ENCODE peak calls at places on chromosomes 12 and 14, in six cellular contexts. One of them, this sample, is unnamed.
A peak's percentile ranks its signal among the peaks of the same experiment; 100 is the strongest.

GRCh38 chr12:39628836-39629235 is 9.2 kb upstream of the ABCD2 start:
- DNase-seq in IMR-90: no peak
- DNase-seq in neuronal stem cell: no peak
- DNase-seq in H1: no peak
- DNase-seq in H9: no peak
- DNase-seq in trophoblast cell: no peak
- DNase-seq in this sample: no peak

GRCh38 chr14:92507174-92507768 is 6.3 kb upstream of the RIN3 start:
- DNase-seq in IMR-90: no peak
- DNase-seq in neuronal stem cell: no peak
- DNase-seq in H1: no peak
- DNase-seq in H9: no peak
- DNase-seq in trophoblast cell: no peak
- DNase-seq in this sample: no peak

GRCh38 chr14:91867316-91867988 is at the start of gene TC2N:
- DNase-seq in IMR-90: no peak
- DNase-seq in neuronal stem cell: no peak
- DNase-seq in H1: no peak
- DNase-seq in H9: no peak
- DNase-seq in trophoblast cell: no peak
- DNase-seq in this sample: no peak

GRCh38 chr12:47754881-47755280 is 3.8 kb downstream of the RAPGEF3 start:
- DNase-seq in IMR-90: no peak
- DNase-seq in neuronal stem cell: no peak
- DNase-seq in H1: no peak
- DNase-seq in H9: no peak
- DNase-seq in trophoblast cell: peak; percentile 80
- DNase-seq in this sample: no peak

GRCh38 chr14:51651388-51652167 is at the start of gene FRMD6:
- DNase-seq in IMR-90: peak; percentile 90
- DNase-seq in neuronal stem cell: peak; percentile 90
- DNase-seq in H1: peak; percentile 89
- DNase-seq in H9: peak; percentile 89
- DNase-seq in trophoblast cell: peak; percentile 85
- DNase-seq in this sample: peak; percentile 90

GRCh38 chr14:100407376-100408102 is 84.4 kb downstream of the SLC25A47 start:
- DNase-seq in IMR-90: no peak
- DNase-seq in neuronal stem cell: no peak
- DNase-seq in H1: no peak
- DNase-seq in H9: no peak
- DNase-seq in trophoblast cell: no peak
- DNase-seq in this sample: no peak

GRCh38 chr12:62191747-62192485 is 68.3 kb upstream of the USP15 start:
- DNase-seq in IMR-90: no peak
- DNase-seq in neuronal stem cell: no peak
- DNase-seq in H1: peak; percentile 65
- DNase-seq in H9: peak; percentile 46
- DNase-seq in trophoblast cell: no peak
- DNase-seq in this sample: peak; percentile 44

GRCh38 chr14:33611405-33612183 is 339.3 kb downstream of the EGLN3 start:
- DNase-seq in IMR-90: no peak
- DNase-seq in neuronal stem cell: no peak
- DNase-seq in H1: peak; percentile 48
- DNase-seq in H9: peak; percentile 28
- DNase-seq in trophoblast cell: no peak
- DNase-seq in this sample: peak; percentile 29

GRCh38 chr12:101697197-101697929 is at the start of gene CHPT1:
- DNase-seq in IMR-90: peak; percentile 38
- DNase-seq in neuronal stem cell: peak; percentile 63
- DNase-seq in H1: peak; percentile 82
- DNase-seq in H9: peak; percentile 89
- DNase-seq in trophoblast cell: peak; percentile 61
- DNase-seq in this sample: peak; percentile 57

GRCh38 chr14:80567905-80568512 is 356.7 kb upstream of the DIO2 start:
- DNase-seq in IMR-90: peak; percentile 68
- DNase-seq in neuronal stem cell: no peak
- DNase-seq in H1: no peak
- DNase-seq in H9: no peak
- DNase-seq in trophoblast cell: peak; percentile 91
- DNase-seq in this sample: peak; percentile 29

GRCh38 chr12:131862994-131863710 is 31.3 kb upstream of the ULK1 start:
- DNase-seq in IMR-90: no peak
- DNase-seq in neuronal stem cell: peak; percentile 30
- DNase-seq in H1: no peak
- DNase-seq in H9: no peak
- DNase-seq in trophoblast cell: peak; percentile 19
- DNase-seq in this sample: peak; percentile 26

GRCh38 chr12:2284857-2285256 is 232.1 kb downstream of the CACNA1C start:
- DNase-seq in IMR-90: peak; percentile 73
- DNase-seq in neuronal stem cell: peak; percentile 59
- DNase-seq in H1: peak; percentile 91
- DNase-seq in H9: peak; percentile 95
- DNase-seq in trophoblast cell: peak; percentile 42
- DNase-seq in this sample: peak; percentile 72

GRCh38 chr12:120925740-120926563 is 21.8 kb upstream of the SPPL3 start:
- DNase-seq in IMR-90: no peak
- DNase-seq in neuronal stem cell: no peak
- DNase-seq in H1: peak; percentile 55
- DNase-seq in H9: peak; percentile 97
- DNase-seq in trophoblast cell: peak; percentile 51
- DNase-seq in this sample: no peak

GRCh38 chr12:8987163-8987562 is 2.2 kb upstream of the KLRG1 start:
- DNase-seq in IMR-90: no peak
- DNase-seq in neuronal stem cell: no peak
- DNase-seq in H1: no peak
- DNase-seq in H9: no peak
- DNase-seq in trophoblast cell: no peak
- DNase-seq in this sample: no peak

GRCh38 chr14:36096090-36096489 is 80.4 kb downstream of the PTCSC3 start:
- DNase-seq in IMR-90: peak; percentile 52
- DNase-seq in neuronal stem cell: no peak
- DNase-seq in H1: no peak
- DNase-seq in H9: no peak
- DNase-seq in trophoblast cell: no peak
- DNase-seq in this sample: no peak

GRCh38 chr12:52093346-52093745 is 13.8 kb downstream of the SMIM41 start:
- DNase-seq in IMR-90: no peak
- DNase-seq in neuronal stem cell: no peak
- DNase-seq in H1: no peak
- DNase-seq in H9: no peak
- DNase-seq in trophoblast cell: no peak
- DNase-seq in this sample: no peak

GRCh38 chr14:97328743-97329142 is 531.6 kb downstream of the VRK1 start:
- DNase-seq in IMR-90: no peak
- DNase-seq in neuronal stem cell: no peak
- DNase-seq in H1: no peak
- DNase-seq in H9: no peak
- DNase-seq in trophoblast cell: no peak
- DNase-seq in this sample: no peak

GRCh38 chr14:97332591-97332984 is 535.4 kb downstream of the VRK1 start:
- DNase-seq in IMR-90: no peak
- DNase-seq in neuronal stem cell: no peak
- DNase-seq in H1: no peak
- DNase-seq in H9: no peak
- DNase-seq in trophoblast cell: no peak
- DNase-seq in this sample: no peak

GRCh38 chr14:97331526-97331925 is 534.3 kb downstream of the VRK1 start:
- DNase-seq in IMR-90: no peak
- DNase-seq in neuronal stem cell: no peak
- DNase-seq in H1: no peak
- DNase-seq in H9: no peak
- DNase-seq in trophoblast cell: peak; percentile 94
- DNase-seq in this sample: no peak

GRCh38 chr14:97329701-97330100 is 532.5 kb downstream of the VRK1 start:
- DNase-seq in IMR-90: no peak
- DNase-seq in neuronal stem cell: no peak
- DNase-seq in H1: no peak
- DNase-seq in H9: no peak
- DNase-seq in trophoblast cell: no peak
- DNase-seq in this sample: no peak

GRCh38 chr14:97331058-97331457 is 533.9 kb downstream of the VRK1 start:
- DNase-seq in IMR-90: no peak
- DNase-seq in neuronal stem cell: no peak
- DNase-seq in H1: no peak
- DNase-seq in H9: no peak
- DNase-seq in trophoblast cell: peak; percentile 71
- DNase-seq in this sample: no peak
- H3K14ac ChIP-seq in IMR-90: no peak overlapping the region
- H3K14ac ChIP-seq in neuronal stem cell: no peak overlapping the region
- H3K14ac ChIP-seq in H1: no peak overlapping the region
- H3K14ac ChIP-seq in H9: no peak overlapping the region
- H3K14ac ChIP-seq in trophoblast cell: peak overlapping the region; percentile 33
- H3K14ac ChIP-seq in this sample: no peak overlapping the region

GRCh38 chr12:88628856-88629509 is 48.7 kb upstream of the KITLG start:
- DNase-seq in IMR-90: peak; percentile 22
- DNase-seq in neuronal stem cell: no peak
- DNase-seq in H1: no peak
- DNase-seq in H9: no peak
- DNase-seq in trophoblast cell: no peak
- DNase-seq in this sample: no peak
- H3K14ac ChIP-seq in IMR-90: no peak overlapping the region
- H3K14ac ChIP-seq in neuronal stem cell: no peak overlapping the region
- H3K14ac ChIP-seq in H1: no peak overlapping the region
- H3K14ac ChIP-seq in H9: no peak overlapping the region
- H3K14ac ChIP-seq in trophoblast cell: no peak overlapping the region
- H3K14ac ChIP-seq in this sample: no peak overlapping the region

GRCh38 chr12:86254399-86255107 is 1.6 kb downstream of the MGAT4C start:
- DNase-seq in IMR-90: peak; percentile 14
- DNase-seq in neuronal stem cell: no peak
- DNase-seq in H1: no peak
- DNase-seq in H9: no peak
- DNase-seq in trophoblast cell: no peak
- DNase-seq in this sample: no peak

GRCh38 chr12:86249856-86250255 is 6.3 kb downstream of the MGAT4C start:
- DNase-seq in IMR-90: peak; percentile 70
- DNase-seq in neuronal stem cell: no peak
- DNase-seq in H1: no peak
- DNase-seq in H9: no peak
- DNase-seq in trophoblast cell: no peak
- DNase-seq in this sample: peak; percentile 70

GRCh38 chr12:86247871-86248270 is 8.3 kb downstream of the MGAT4C start:
- DNase-seq in IMR-90: no peak
- DNase-seq in neuronal stem cell: no peak
- DNase-seq in H1: no peak
- DNase-seq in H9: no peak
- DNase-seq in trophoblast cell: no peak
- DNase-seq in this sample: no peak

DNA sequence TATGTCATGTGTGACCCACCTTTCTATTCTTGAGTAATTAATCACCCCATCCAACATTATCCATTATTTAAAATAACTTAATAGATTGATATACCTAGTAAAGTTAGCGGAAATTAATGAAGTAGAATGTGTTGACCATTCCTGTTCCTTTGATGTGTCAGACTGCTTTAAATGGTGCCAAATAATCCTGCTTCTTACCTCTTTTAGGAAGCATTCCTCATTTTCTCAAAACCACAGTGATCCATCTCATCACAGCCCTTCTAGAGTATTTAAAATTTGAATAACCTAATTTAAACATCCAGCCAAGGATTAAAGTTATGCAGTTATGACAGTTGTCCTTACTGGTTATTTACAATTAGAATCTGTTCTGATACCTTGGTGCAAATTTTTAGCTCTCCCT is 6.9 kb downstream of the MGAT4C start:
- DNase-seq in IMR-90: no peak
- DNase-seq in neuronal stem cell: no peak
- DNase-seq in H1: no peak
- DNase-seq in H9: no peak
- DNase-seq in trophoblast cell: no peak
- DNase-seq in this sample: no peak
- H3K14ac ChIP-seq in IMR-90: no peak overlapping the region
- H3K14ac ChIP-seq in neuronal stem cell: no peak overlapping the region
- H3K14ac ChIP-seq in H1: no peak overlapping the region
- H3K14ac ChIP-seq in H9: no peak overlapping the region
- H3K14ac ChIP-seq in trophoblast cell: no peak overlapping the region
- H3K14ac ChIP-seq in this sample: no peak overlapping the region

DNA sequence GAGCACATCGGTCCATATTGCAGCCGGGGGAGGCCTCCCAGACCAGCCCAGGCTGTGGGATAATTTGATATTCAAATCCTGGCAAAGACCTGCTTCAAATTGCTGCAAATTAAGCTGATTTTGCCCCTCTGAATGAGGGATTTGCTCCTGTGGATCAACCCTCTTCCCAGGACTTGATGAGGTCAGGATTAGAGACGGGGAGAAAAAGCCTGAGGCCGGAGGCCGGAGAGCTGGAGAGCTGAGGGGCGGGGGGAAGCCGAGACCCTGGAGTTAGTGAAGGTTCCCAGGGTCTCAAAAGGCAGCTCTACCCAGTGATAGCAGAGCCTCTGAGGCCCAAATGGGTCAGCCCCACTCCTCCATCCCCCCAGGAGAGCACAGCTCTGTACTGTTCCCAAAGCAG is 17.5 kb upstream of the VSX2 start:
- DNase-seq in IMR-90: no peak
- DNase-seq in neuronal stem cell: no peak
- DNase-seq in H1: no peak
- DNase-seq in H9: no peak
- DNase-seq in trophoblast cell: no peak
- DNase-seq in this sample: no peak
- H3K14ac ChIP-seq in IMR-90: no peak overlapping the region
- H3K14ac ChIP-seq in neuronal stem cell: no peak overlapping the region
- H3K14ac ChIP-seq in H1: no peak overlapping the region
- H3K14ac ChIP-seq in H9: no peak overlapping the region
- H3K14ac ChIP-seq in trophoblast cell: no peak overlapping the region
- H3K14ac ChIP-seq in this sample: no peak overlapping the region

This sample was measured in mesenchymal stem cell.